ENCODE peak calls at places on chromosomes 4 and X, in four cellular contexts. Y is pancreas, C is A673, S is keratinocyte. U is an unnamed sample. For H3K4me1, the result is how much of the 10 kb centered on the place peaks cover.

GRCh38 chr4:8090312-8090711 is 68.3 kb downstream of the ABLIM2 start:
- DNase-seq in Y (no peak), C (no peak), S (peak), U (no peak)

GRCh38 chr4:118997601-118998000 is 108.9 kb downstream of the SYNPO2 start:
- DNase-seq in Y (no peak), C (no peak), S (no peak), U (no peak)

GRCh38 chr4:24845884-24846283 is 50.5 kb downstream of the SOD3 start:
- DNase-seq in Y (no peak), C (no peak), S (no peak), U (no peak)

GRCh38 chrX:110108381-110108796 is 105.5 kb downstream of the TMEM164 start:
- DNase-seq in Y (no peak), C (peak), S (no peak), U (peak)

GRCh38 chr4:86685401-86685800 is 91.3 kb downstream of the PTPN13 start:
- DNase-seq in Y (no peak), C (peak), S (no peak), U (no peak)

GRCh38 chr4:6768539-6768905 is 14.0 kb upstream of the KIAA0232 start:
- DNase-seq in Y (no peak), C (no peak), S (no peak), U (no peak)

GRCh38 chr4:110188113-110188512 is 10.3 kb downstream of the ELOVL6 start:
- DNase-seq in Y (no peak), C (no peak), S (no peak), U (no peak)

GRCh38 chrX:12987900-12988594 is 13.1 kb downstream of the TMSB4X start:
- DNase-seq in Y (no peak), C (no peak), S (no peak), U (no peak)

GRCh38 chrX:15563056-15563455 is 37.7 kb downstream of the ACE2 start:
- DNase-seq in Y (no peak), C (no peak), S (no peak), U (no peak)

GRCh38 chr4:123250843-123251242 is 145.8 kb upstream of the SPRY1 start:
- DNase-seq in Y (no peak), C (no peak), S (no peak), U (peak)

GRCh38 chrX:19966056-19966455 is 24.8 kb downstream of the BCLAF3 start:
- DNase-seq in Y (no peak), C (no peak), S (no peak), U (no peak)

GRCh38 chr4:15906024-15906443 is 32.5 kb downstream of the FGFBP1 start:
- DNase-seq in Y (no peak), C (no peak), S (peak), U (peak)

GRCh38 chrX:140343226-140343873 is 161.5 kb downstream of the SOX3 start:
- DNase-seq in Y (no peak), C (no peak), S (peak), U (no peak)

GRCh38 chrX:108439434-108439883 is at the start of gene COL4A5:
- DNase-seq in Y (peak), C (peak), S (peak), U (peak)

GRCh38 chrX:9707306-9708015 is 58.2 kb downstream of the GPR143 start:
- DNase-seq in Y (no peak), C (no peak), S (no peak), U (no peak)

GRCh38 chrX:100296183-100296753 is 113.8 kb downstream of the PCDH19 start:
- DNase-seq in Y (no peak), C (no peak), S (no peak), U (no peak)

GRCh38 chrX:70504772-70505450 is 60.3 kb downstream of the DLG3 start:
- DNase-seq in Y (no peak), C (no peak), S (no peak), U (no peak)

GRCh38 chrX:39726810-39727209 is 370.9 kb downstream of the BCOR start:
- DNase-seq in Y (no peak), C (peak), S (no peak), U (no peak)

GRCh38 chr4:30537462-30537861 is 182.7 kb upstream of the PCDH7 start:
- DNase-seq in Y (no peak), C (peak), S (no peak), U (no peak)

GRCh38 chr4:4488405-4489404 is 53.1 kb downstream of the STX18 start:
- DNase-seq in Y (peak), C (peak), S (peak), U (peak)

GRCh38 chr4:154507170-154507569 is 15.6 kb upstream of the DCHS2 start:
- DNase-seq in Y (no peak), C (no peak), S (peak), U (no peak)

GRCh38 chrX:2710041-2710471 is 19.0 kb downstream of the CD99 start:
- DNase-seq in Y (no peak), C (peak), S (peak), U (no peak)

GRCh38 chr4:81220269-81220668 is 5.2 kb upstream of the PRKG2 start:
- DNase-seq in Y (no peak), C (no peak), S (no peak), U (no peak)

GRCh38 chr4:105509291-105509690 is 35.4 kb upstream of the PPA2 start:
- DNase-seq in Y (no peak), C (no peak), S (no peak), U (no peak)

GRCh38 chr4:80183196-80184052 is 13.9 kb upstream of the PRDM8 start:
- DNase-seq in Y (no peak), C (no peak), S (no peak), U (no peak)

GRCh38 chr4:8061145-8061544 is 97.5 kb downstream of the ABLIM2 start:
- DNase-seq in Y (no peak), C (no peak), S (no peak), U (no peak)

GRCh38 chr4:100042235-100042634 is 92.2 kb upstream of the H2AZ1 start:
- DNase-seq in Y (no peak), C (no peak), S (no peak), U (no peak)

GRCh38 chr4:111800551-111800950 is 344.7 kb upstream of the FAM241A start:
- DNase-seq in Y (no peak), C (no peak), S (no peak), U (no peak)

GRCh38 chrX:20530319-20530979 is 263.7 kb upstream of the RPS6KA3 start:
- DNase-seq in Y (peak), C (peak), S (peak), U (peak)

GRCh38 chrX:153689654-153690465 is 2.1 kb downstream of the SLC6A8 start:
- DNase-seq in Y (no peak), C (no peak), S (no peak), U (no peak)
- TF ChIP-seq CTCF in Y (no peak), C (no peak), S (peak), U (no peak)

DNA sequence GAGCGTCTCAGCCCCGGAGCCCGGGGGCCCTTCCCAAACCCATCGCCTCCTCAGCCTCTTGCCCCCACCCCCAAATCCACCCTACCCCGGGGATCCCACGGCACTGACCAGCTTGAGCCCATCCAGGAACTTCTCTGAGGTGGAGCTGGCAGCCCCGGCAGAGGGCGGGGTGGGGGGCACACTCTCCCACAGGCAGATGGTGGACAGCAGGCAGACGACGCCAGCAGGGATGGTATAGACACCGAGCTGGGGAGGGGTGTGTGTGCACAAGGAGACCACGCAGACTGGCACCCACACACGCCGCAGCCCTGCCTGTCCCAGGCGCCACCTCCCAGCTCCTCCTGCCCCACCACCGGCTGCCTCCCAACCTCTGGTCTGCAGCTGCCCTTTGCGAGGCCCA is 4.3 kb downstream of the SLC49A3 start:
- DNase-seq in Y (no peak), C (no peak), S (no peak), U (no peak)
- H3K4me1 ChIP-seq in Y (under half), C (under half), S (under half), U (under half)

DNA sequence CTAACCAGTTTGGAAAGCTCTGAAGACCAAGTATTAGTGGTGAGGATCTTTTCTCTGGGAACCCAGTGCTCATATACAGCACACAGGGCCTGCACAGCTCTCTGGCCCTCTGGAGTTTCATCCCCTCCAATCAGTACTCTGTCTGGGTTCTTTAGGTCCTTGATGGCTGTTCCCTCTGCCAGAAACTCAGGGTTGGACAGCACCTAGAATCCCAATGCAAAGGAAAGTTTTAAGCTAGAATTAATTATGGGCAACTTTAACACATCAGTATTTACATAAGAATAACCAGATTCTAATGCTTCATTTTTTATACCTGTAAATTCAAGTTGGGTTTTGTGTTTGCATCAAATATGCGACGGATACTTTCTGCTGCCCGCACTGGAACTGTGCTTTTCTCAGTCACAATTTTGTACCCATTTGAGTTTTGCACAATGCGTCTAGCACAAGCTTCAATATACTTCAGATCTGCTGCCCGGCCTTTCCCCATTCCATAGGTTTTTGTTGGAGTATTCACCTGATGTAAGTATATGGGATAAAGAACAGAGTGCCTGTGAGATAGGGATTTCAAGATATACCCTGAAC is 16.8 kb downstream of the UGDH start:
- DNase-seq in Y (no peak), C (no peak), S (no peak), U (no peak)
- TF ChIP-seq CTCF in Y (no peak), C (no peak), S (no peak), U (no peak)

GRCh38 chrX:148599404-148599803 is 99.0 kb downstream of the AFF2 start:
- DNase-seq in Y (no peak), C (no peak), S (no peak), U (no peak)

GRCh38 chrX:148592595-148592994 is 92.2 kb downstream of the AFF2 start:
- DNase-seq in Y (no peak), C (no peak), S (no peak), U (no peak)

GRCh38 chrX:148593146-148593545 is 92.7 kb downstream of the AFF2 start:
- DNase-seq in Y (no peak), C (no peak), S (no peak), U (no peak)

GRCh38 chrX:148588649-148589310 is 88.4 kb downstream of the AFF2 start:
- DNase-seq in Y (no peak), C (no peak), S (no peak), U (no peak)

GRCh38 chrX:148593987-148594386 is 93.6 kb downstream of the AFF2 start:
- DNase-seq in Y (no peak), C (no peak), S (no peak), U (no peak)
- H3K4me1 ChIP-seq in Y (under half), C (under half), S (under half), U (under half)

DNA sequence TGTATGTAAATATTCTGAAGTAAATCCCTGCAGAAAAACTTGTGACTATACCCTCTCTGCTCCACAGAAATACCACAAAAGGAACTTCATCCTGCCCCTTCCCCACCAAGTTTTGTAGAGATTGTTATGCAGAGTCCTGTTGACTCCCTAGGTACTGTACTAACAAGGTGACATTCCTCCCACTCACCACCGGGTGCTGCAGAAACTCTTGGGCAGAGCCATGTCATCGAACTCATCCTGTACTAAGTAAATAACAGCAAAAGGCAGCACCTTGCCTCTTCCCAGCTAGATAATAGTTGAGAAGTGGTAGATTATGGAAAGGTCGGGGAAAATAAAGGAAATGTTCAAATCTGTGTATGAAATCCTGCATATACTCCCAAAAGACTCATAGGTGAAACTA is 233.3 kb downstream of the STPG2 start:
- DNase-seq in Y (no peak), C (peak), S (no peak), U (no peak)
- TF ChIP-seq CTCF in Y (no peak), C (peak), S (peak), U (no peak)

DNA sequence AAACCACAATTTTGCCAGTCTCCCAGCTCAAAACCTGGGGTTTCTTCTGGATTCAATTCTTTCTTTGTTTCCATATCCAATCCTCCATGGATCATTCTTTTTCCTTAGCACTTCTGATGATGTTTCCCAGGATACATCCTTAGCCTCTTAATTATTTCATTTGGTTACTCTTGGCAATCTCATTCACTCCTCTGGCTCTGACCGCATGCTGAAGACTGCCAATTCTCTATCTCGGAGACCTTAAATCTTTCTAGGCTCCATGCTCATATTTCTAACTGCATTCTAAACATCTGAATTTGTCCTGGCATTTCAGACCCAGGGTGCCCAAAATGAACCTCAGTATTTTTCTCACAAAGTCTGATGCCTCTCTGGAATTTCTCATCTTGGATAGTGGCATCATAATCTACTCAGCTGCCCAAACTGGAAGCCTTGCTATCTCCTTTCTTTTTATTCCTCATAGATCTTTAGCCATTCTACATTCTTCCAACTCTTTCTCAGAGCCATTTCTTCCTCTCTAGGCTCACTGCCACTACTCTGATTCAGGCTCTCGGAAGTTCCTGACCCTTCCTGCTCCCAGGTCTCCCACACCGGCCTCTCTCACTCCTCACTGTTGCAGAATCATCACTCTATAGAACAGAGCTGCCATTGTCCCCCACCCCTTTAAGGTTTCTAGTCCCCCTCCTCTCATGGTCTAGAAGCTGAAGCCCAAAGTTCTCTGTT is 290.2 kb downstream of the CAMK2D start:
- DNase-seq in Y (no peak), C (no peak), S (no peak), U (no peak)
- H3K4me1 ChIP-seq in Y (under half), C (under half), S (under half), U (under half)

GRCh38 chr4:41296995-41297394 is 40.3 kb downstream of the UCHL1 start:
- DNase-seq in Y (no peak), C (no peak), S (no peak), U (no peak)

GRCh38 chr4:41290486-41290885 is 33.8 kb downstream of the UCHL1 start:
- DNase-seq in Y (no peak), C (no peak), S (no peak), U (peak)

GRCh38 chr4:41297832-41298231 is 41.1 kb downstream of the UCHL1 start:
- DNase-seq in Y (no peak), C (no peak), S (no peak), U (no peak)

GRCh38 chr4:41299486-41299885 is 42.8 kb downstream of the UCHL1 start:
- DNase-seq in Y (no peak), C (peak), S (no peak), U (no peak)

DNA sequence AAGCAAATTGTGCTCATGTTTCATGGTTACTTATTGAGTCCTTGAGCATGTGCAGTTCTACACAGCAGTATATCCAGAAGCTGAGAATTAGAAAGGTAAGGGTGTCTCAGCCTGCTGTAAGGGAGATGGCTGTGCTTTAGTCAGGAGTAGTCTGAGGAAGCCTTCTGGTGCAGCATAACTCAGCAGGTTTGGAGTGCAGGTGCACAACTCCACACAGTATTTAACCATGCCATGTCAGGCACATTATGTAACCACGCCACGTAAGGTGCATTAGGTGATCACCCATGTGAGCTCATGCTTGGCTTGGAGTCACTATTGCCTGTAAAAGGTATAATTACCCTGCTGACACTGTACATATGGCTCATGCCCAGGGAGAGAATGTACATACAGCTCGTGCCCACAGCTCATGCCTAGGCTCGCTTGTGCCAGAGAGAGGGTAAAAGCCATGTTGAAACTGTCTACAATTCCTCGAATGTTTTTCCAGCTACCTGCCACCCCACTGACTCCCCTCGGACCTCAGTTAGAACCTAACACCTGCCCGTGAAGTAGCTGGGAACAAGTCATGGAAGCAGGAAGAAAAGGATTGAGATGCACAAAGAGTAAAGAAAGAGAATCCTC is 37.8 kb downstream of the UCHL1 start:
- DNase-seq in Y (no peak), C (no peak), S (no peak), U (no peak)
- TF ChIP-seq CTCF in Y (no peak), C (no peak), S (no peak), U (no peak)